ENCODE peak calls at places on chromosomes 16 and 17, in five cellular contexts. L, Q, U, E and C are unnamed samples.

GRCh38 chr17:49646391-49647255 is 31.3 kb downstream of the SPOP start:
- DNase-seq in U (peak), E (no peak), L (peak), Q (no peak), C (no peak)

GRCh38 chr17:68195667-68196393 is 52.0 kb upstream of the AMZ2 start:
- DNase-seq in Q (peak), E (no peak), U (no peak), L (no peak), C (no peak)

GRCh38 chr17:2057714-2058520 is 3.0 kb downstream of the HIC1 start:
- DNase-seq in U (no peak), L (no peak), E (no peak), Q (no peak), C (no peak)

GRCh38 chr16:30588651-30589050 is 3.2 kb upstream of the ZNF785 start:
- DNase-seq in E (no peak), U (no peak), L (no peak), Q (no peak), C (no peak)

GRCh38 chr16:19657831-19658230 is 60.2 kb downstream of the KNOP1 start:
- DNase-seq in U (no peak), E (no peak), Q (no peak), L (no peak), C (no peak)

GRCh38 chr17:17507465-17508011 is 11.3 kb upstream of the RASD1 start:
- DNase-seq in Q (peak), U (no peak), E (no peak), L (no peak), C (no peak)

GRCh38 chr16:64362193-64362592 is 759.7 kb downstream of the CDH11 start:
- DNase-seq in E (no peak), L (peak), Q (no peak), U (peak), C (no peak)

GRCh38 chr16:65807858-65808257 is 558.6 kb upstream of the CDH5 start:
- DNase-seq in L (no peak), Q (no peak), E (no peak), U (no peak), C (no peak)

GRCh38 chr17:8953152-8953885 is 12.2 kb downstream of the PIK3R5 start:
- DNase-seq in Q (no peak), E (no peak), L (no peak), U (no peak), C (no peak)

GRCh38 chr17:59753522-59754467 is 46.3 kb downstream of the VMP1 start:
- DNase-seq in U (peak), L (peak), Q (peak), E (no peak), C (peak)

GRCh38 chr17:63834431-63835166 is 7.1 kb upstream of the FTSJ3 start:
- DNase-seq in Q (peak), L (peak), U (peak), E (no peak), C (peak)

GRCh38 chr17:42980274-42980765 is at the start of gene RUNDC1:
- DNase-seq in U (peak), E (peak), Q (peak), L (peak), C (peak)

GRCh38 chr16:2827481-2827790 is 2.7 kb upstream of the ZG16B start:
- DNase-seq in Q (no peak), L (no peak), E (no peak), U (no peak), C (no peak)

GRCh38 chr17:42233148-42233547 is 38.9 kb upstream of the GHDC start:
- DNase-seq in U (no peak), L (peak), E (no peak), Q (no peak), C (no peak)

GRCh38 chr16:19329932-19330331 is 44.4 kb downstream of the CLEC19A start:
- DNase-seq in U (no peak), L (peak), Q (no peak), E (no peak), C (no peak)

GRCh38 chr16:57694556-57695377 is at the start of gene DRC7:
- DNase-seq in U (peak), Q (no peak), E (peak), L (peak), C (peak)